ENCODE peak calls at places on chromosomes 6 and 20, in seven cellular contexts. X, Z, K, G, R, S and U are unnamed samples.

GRCh38 chr6:100968934-100969333 is 87.8 kb upstream of the ASCC3 start:
- DNase-seq in S (no peak), R (no peak), Z (no peak), X (no peak), G (no peak), K (no peak), U (no peak)

GRCh38 chr6:124057448-124057847 is 253.8 kb downstream of the NKAIN2 start:
- DNase-seq in R (no peak), X (no peak), K (no peak), Z (no peak), S (no peak), G (no peak), U (no peak)

GRCh38 chr6:118400582-118400981 is 147.5 kb upstream of the PLN start:
- DNase-seq in R (no peak), S (no peak), K (no peak), G (no peak), Z (no peak), X (no peak), U (no peak)

GRCh38 chr6:75077694-75078093 is 128.2 kb downstream of the COL12A1 start:
- DNase-seq in G (no peak), X (no peak), R (no peak), S (no peak), Z (no peak), K (no peak), U (no peak)

GRCh38 chr6:47303861-47304260 is 5.8 kb downstream of the TNFRSF21 start:
- DNase-seq in X (no peak), S (no peak), G (no peak), K (no peak), Z (no peak), R (no peak), U (no peak)

GRCh38 chr6:19860235-19860877 is 23.2 kb downstream of the ID4 start:
- DNase-seq in K (no peak), S (no peak), X (no peak), Z (no peak), G (no peak), R (no peak), U (no peak)

GRCh38 chr6:1107578-1107977 is 204.3 kb upstream of the FOXQ1 start:
- DNase-seq in G (no peak), S (no peak), R (no peak), X (no peak), K (no peak), Z (no peak), U (no peak)

GRCh38 chr6:45191414-45191813 is 136.7 kb upstream of the RUNX2 start:
- DNase-seq in Z (no peak), S (no peak), K (no peak), X (no peak), G (no peak), R (no peak), U (no peak)

GRCh38 chr20:41232971-41233926 is 84.3 kb downstream of the ZHX3 start:
- DNase-seq in R (no peak), S (no peak), Z (peak), G (peak), K (no peak), X (peak), U (peak)

GRCh38 chr6:135310291-135310690 is 129.2 kb downstream of the MYB start:
- DNase-seq in K (no peak), G (no peak), X (no peak), Z (no peak), R (no peak), S (no peak), U (no peak)

GRCh38 chr6:79426625-79427278 is 110.5 kb downstream of the LCA5 start:
- DNase-seq in S (no peak), X (no peak), K (no peak), G (no peak), R (no peak), Z (no peak), U (no peak)

GRCh38 chr6:133368664-133369063 is 127.5 kb downstream of the EYA4 start:
- DNase-seq in S (no peak), G (no peak), Z (no peak), R (no peak), X (no peak), K (no peak), U (no peak)

GRCh38 chr6:162416307-162416706 is 311.3 kb downstream of the PRKN start:
- DNase-seq in R (no peak), S (no peak), Z (no peak), G (no peak), X (no peak), K (no peak), U (no peak)

GRCh38 chr6:27091661-27092315 is 155.7 kb upstream of the PRSS16 start:
- DNase-seq in K (peak), Z (peak), R (no peak), S (no peak), G (peak), X (peak), U (peak)

GRCh38 chr6:17589402-17590116 is 10.5 kb upstream of the FAM8A1 start:
- DNase-seq in Z (peak), R (no peak), X (peak), S (no peak), K (no peak), G (peak), U (peak)

GRCh38 chr6:132790450-132790849 is 8.0 kb downstream of the SLC18B1 start:
- DNase-seq in R (no peak), G (no peak), Z (no peak), K (no peak), S (no peak), X (no peak), U (no peak)

GRCh38 chr20:20261159-20261558 is 106.7 kb upstream of the INSM1 start:
- DNase-seq in S (no peak), R (no peak), X (no peak), K (no peak), Z (no peak), G (no peak), U (no peak)

GRCh38 chr6:158610319-158610968 is 34.1 kb downstream of the DYNLT1 start:
- DNase-seq in K (no peak), Z (no peak), S (no peak), R (no peak), X (no peak), G (no peak), U (no peak)

GRCh38 chr20:11982958-11983470 is 65.3 kb downstream of the BTBD3 start:
- DNase-seq in S (no peak), R (no peak), X (no peak), G (no peak), Z (no peak), K (no peak), U (no peak)

GRCh38 chr6:89618026-89618425 is 20.5 kb downstream of the LYRM2 start:
- DNase-seq in S (no peak), X (no peak), K (no peak), Z (no peak), R (no peak), G (no peak), U (no peak)

GRCh38 chr6:161626132-161626676 is 352.3 kb upstream of the AGPAT4 start:
- DNase-seq in X (no peak), G (no peak), Z (no peak), K (no peak), R (no peak), S (no peak), U (no peak)

GRCh38 chr6:141421378-141421777 is 711.3 kb upstream of the GJE1 start:
- DNase-seq in K (no peak), S (no peak), G (peak), Z (peak), X (peak), R (no peak), U (peak)

GRCh38 chr6:124073021-124073420 is 269.4 kb downstream of the NKAIN2 start:
- DNase-seq in R (no peak), K (no peak), G (no peak), Z (peak), X (peak), S (no peak), U (no peak)

GRCh38 chr6:79694623-79695311 is 63.6 kb downstream of the SH3BGRL2 start:
- DNase-seq in Z (no peak), R (no peak), K (no peak), S (no peak), X (no peak), G (no peak), U (no peak)

GRCh38 chr20:31788578-31788977 is 30.6 kb upstream of the MYLK2 start:
- DNase-seq in Z (no peak), X (no peak), K (peak), R (no peak), G (no peak), S (no peak), U (no peak)

GRCh38 chr20:51420111-51420510 is 122.4 kb downstream of the NFATC2 start:
- DNase-seq in X (peak), R (no peak), K (no peak), Z (no peak), G (no peak), S (no peak), U (no peak)

GRCh38 chr6:53210821-53211220 is 62.2 kb upstream of the GCM1 start:
- DNase-seq in X (no peak), K (no peak), R (no peak), Z (no peak), G (no peak), S (no peak), U (no peak)

GRCh38 chr20:38645318-38645717 is 43.7 kb downstream of the ARHGAP40 start:
- DNase-seq in Z (no peak), K (no peak), X (no peak), R (no peak), S (no peak), G (no peak), U (no peak)

GRCh38 chr20:39069976-39070375 is 107.8 kb downstream of the DHX35 start:
- DNase-seq in G (no peak), R (no peak), S (no peak), K (no peak), Z (no peak), X (no peak), U (no peak)

GRCh38 chr6:170050591-170051041 is 240.3 kb downstream of the DLL1 start:
- DNase-seq in S (peak), K (no peak), G (no peak), R (no peak), Z (no peak), X (no peak), U (no peak)

GRCh38 chr6:74018825-74019224 is 322.8 kb downstream of the CD109 start:
- DNase-seq in R (no peak), G (no peak), X (peak), Z (no peak), S (no peak), K (no peak), U (no peak)

GRCh38 chr20:50325651-50326050 is 135.0 kb downstream of the CEBPB start:
- DNase-seq in R (no peak), G (no peak), Z (no peak), S (no peak), X (no peak), K (no peak), U (no peak)

GRCh38 chr20:17659801-17660200 is 22.2 kb downstream of the RRBP1 start:
- DNase-seq in G (no peak), K (no peak), S (no peak), X (no peak), Z (no peak), R (no peak), U (no peak)
- TF ChIP-seq CTCF in G (peak), K (no peak), S (no peak), X (peak), Z (peak), R (no peak), U (no peak)

DNA sequence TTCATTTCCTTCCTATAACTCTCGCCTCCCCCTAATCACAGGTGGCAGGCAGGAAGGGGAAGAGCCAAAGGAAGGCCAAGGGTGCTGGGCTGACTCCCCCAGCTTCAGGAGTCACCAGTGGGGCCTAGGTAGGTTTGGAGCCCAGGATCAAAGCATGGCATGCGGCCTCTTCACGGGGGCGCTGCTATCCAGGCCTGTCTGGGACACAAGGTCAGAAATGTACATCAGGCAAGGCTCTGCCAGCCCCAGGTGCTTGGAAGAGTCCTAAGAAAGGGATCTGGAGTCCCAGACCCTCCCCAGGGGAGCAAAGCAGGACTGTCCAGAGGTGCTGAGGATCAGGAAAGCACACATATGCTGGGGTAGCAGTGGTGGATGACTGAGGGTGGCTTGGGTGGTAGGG is 10.4 kb downstream of the PI16 start:
- DNase-seq in S (peak), G (no peak), K (no peak), R (no peak), X (no peak), Z (no peak), U (no peak)
- H3K4me3 ChIP-seq in S (no peak), G (no peak), K (no peak), R (no peak), X (no peak), Z (no peak), U (no peak)

DNA sequence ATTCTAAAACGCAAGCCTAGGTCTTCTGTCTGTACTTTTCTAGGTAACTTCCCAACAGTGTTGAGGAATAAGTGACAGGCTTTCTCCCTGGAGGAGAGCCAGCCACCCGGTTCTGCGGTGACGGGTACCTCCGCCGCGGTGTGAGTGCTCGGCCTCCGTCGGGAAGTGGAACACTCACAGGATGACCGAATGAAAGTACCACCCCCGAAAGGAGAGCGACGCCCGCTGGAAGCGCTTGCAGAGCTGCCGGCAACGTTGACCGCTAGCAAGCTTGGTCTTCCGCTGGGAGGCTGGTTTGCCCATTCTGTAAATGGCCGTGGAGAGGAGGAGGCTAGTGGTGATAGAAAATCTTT is 581 bp upstream of the TMEM242 start:
- DNase-seq in Z (peak), R (peak), G (peak), X (peak), K (peak), S (peak), U (peak)
- TF ChIP-seq CTCF in Z (no peak), R (no peak), G (no peak), X (peak), K (no peak), S (no peak), U (peak)

GRCh38 chr6:41730531-41731436 is 4.6 kb downstream of the TFEB start:
- DNase-seq in Z (no peak), X (no peak), R (no peak), S (no peak), G (no peak), K (no peak), U (no peak)
- H3K4me3 ChIP-seq in Z (no peak), X (no peak), R (peak), S (no peak), G (no peak), K (no peak), U (no peak)

DNA sequence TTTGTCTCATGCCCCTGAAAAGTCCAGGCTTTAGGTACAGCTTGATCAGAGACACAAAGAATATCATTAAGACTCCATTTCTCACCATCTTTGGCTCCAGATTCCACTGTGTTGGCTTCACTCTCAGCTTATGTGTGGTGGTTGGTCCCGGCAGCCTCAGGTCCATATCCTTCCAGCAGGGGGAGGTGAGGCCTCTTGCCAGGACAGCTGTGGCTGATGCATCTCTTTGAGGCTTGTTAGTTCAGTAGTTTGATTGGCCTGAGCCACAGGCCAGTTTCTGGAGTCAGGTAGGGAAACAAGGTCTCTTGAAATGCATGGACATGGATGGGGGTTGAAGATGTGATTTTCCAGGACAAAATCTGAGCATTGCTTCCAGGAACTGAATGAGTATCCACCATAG is 62.4 kb downstream of the JAG1 start:
- DNase-seq in S (peak), X (peak), K (peak), R (peak), G (no peak), Z (no peak), U (no peak)
- TF ChIP-seq CTCF in S (peak), X (peak), K (peak), R (peak), G (peak), Z (peak), U (peak)

GRCh38 chr20:35738410-35739179 is 3.5 kb downstream of the RBM39 start:
- DNase-seq in K (no peak), G (no peak), Z (no peak), X (no peak), S (no peak), R (no peak), U (no peak)

GRCh38 chr20:35739294-35740163 is 2.5 kb downstream of the RBM39 start:
- DNase-seq in Z (no peak), X (no peak), K (no peak), R (no peak), G (no peak), S (no peak), U (peak)

GRCh38 chr20:35742741-35743523 is 872 bp upstream of the RBM39 start:
- DNase-seq in K (peak), S (no peak), R (no peak), G (no peak), Z (no peak), X (no peak), U (no peak)

GRCh38 chr20:35741892-35742740 is at the start of gene RBM39:
- DNase-seq in R (peak), K (peak), X (peak), G (peak), Z (peak), S (peak), U (peak)

DNA sequence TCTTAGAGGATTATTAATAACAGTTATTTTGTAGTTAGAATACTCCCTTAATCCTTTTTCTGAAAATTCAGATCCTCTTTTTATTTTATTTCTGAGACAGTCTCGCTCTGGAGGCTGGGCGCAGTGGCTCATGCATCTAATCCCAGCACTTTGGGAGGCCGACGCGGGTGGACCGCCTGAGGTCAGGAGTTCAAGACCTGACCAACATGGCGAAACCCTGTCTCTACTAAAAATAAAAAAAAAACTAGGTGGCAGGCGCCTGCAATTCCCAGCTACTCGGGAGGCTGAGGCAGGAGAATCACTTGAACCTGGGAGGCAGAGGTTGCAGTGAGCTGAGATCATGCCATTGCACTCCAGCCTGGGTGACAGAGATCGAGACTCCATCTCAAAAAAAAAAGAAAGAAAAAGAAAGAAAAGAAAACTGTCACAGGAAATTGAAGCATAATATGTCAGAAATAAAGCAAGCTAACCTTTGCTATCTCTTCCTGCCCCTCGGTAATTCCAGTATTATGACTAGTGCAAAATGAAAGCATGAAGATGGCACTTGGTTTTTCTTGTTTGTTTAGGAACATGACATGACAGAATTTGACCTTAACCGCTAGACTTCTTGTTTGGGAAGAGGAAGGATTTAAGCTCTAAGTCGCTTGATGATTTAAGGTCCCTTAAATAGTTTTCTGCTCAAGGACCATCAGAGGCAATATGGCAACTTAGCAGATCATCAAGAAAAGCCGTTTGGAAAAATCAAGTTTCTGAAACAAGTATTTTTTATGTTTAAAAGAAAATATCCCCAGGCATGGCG is 1.8 kb upstream of the RBM39 start:
- DNase-seq in G (no peak), Z (no peak), X (no peak), S (no peak), K (no peak), R (no peak), U (no peak)
- H3K4me3 ChIP-seq in G (no peak), Z (no peak), X (no peak), S (peak), K (no peak), R (peak), U (no peak)

GRCh38 chr20:34708621-34709043 is 4.5 kb downstream of the TP53INP2 start:
- DNase-seq in K (peak), R (peak), S (peak), G (no peak), Z (no peak), X (no peak), U (no peak)
- TF ChIP-seq CTCF in K (peak), R (peak), S (peak), G (peak), Z (peak), X (peak), U (peak)

GRCh38 chr20:63079971-63080370 is 73.2 kb upstream of the BHLHE23 start:
- DNase-seq in Z (no peak), G (no peak), X (no peak), R (no peak), S (no peak), K (no peak), U (no peak)
- H3K4me3 ChIP-seq in Z (no peak), G (no peak), X (no peak), R (no peak), S (no peak), K (no peak), U (no peak)

GRCh38 chr6:139923964-139924475 is 549.6 kb upstream of the CITED2 start:
- DNase-seq in S (no peak), G (no peak), X (no peak), Z (no peak), K (no peak), R (no peak), U (no peak)

GRCh38 chr6:139925894-139926641 is 551.6 kb upstream of the CITED2 start:
- DNase-seq in K (no peak), X (peak), S (no peak), Z (peak), R (no peak), G (no peak), U (peak)

GRCh38 chr6:139926711-139927110 is 552.3 kb upstream of the CITED2 start:
- DNase-seq in G (no peak), X (peak), Z (no peak), R (no peak), K (no peak), S (no peak), U (no peak)

GRCh38 chr6:139927742-139928305 is 553.4 kb upstream of the CITED2 start:
- DNase-seq in K (peak), G (no peak), X (no peak), S (no peak), R (no peak), Z (no peak), U (no peak)

GRCh38 chr6:139927236-139927635 is 552.8 kb upstream of the CITED2 start:
- DNase-seq in X (peak), Z (peak), S (no peak), G (no peak), K (no peak), R (no peak), U (peak)
- TF ChIP-seq CTCF in X (peak), Z (peak), S (no peak), G (no peak), K (peak), R (no peak), U (peak)